ENCODE peak calls at places on chromosomes 16 and 17, in four cellular contexts. One of them, this sample, is unnamed.

GRCh38 chr17:50956750-50957523 is 90.8 kb upstream of the TOB1 start:
- DNase-seq in aorta: peak; percentile 80
- DNase-seq in NCI-H1105: peak; percentile 65
- DNase-seq in midbrain: peak; percentile 21
- DNase-seq in this sample: peak; percentile 77

GRCh38 chr16:67169642-67170167 is 633 bp upstream of the NOL3 start:
- DNase-seq in aorta: no peak
- DNase-seq in NCI-H1105: peak; percentile 12
- DNase-seq in midbrain: peak; percentile 17
- DNase-seq in this sample: no peak

GRCh38 chr16:17277981-17278381 is 192.8 kb downstream of the XYLT1 start:
- DNase-seq in aorta: peak; percentile 53
- DNase-seq in NCI-H1105: no peak
- DNase-seq in midbrain: peak; percentile 19
- DNase-seq in this sample: no peak

GRCh38 chr16:19497181-19497580 is 24.7 kb downstream of the GDE1 start:
- DNase-seq in NCI-H1105: no peak
- DNase-seq in midbrain: no peak
- DNase-seq in aorta: no peak
- DNase-seq in this sample: no peak

GRCh38 chr17:15490634-15491261 is 23.3 kb upstream of the CDRT4 start:
- DNase-seq in NCI-H1105: no peak
- DNase-seq in aorta: peak; percentile 71
- DNase-seq in midbrain: peak; percentile 75
- DNase-seq in this sample: no peak

GRCh38 chr16:67709050-67709449 is 10.1 kb downstream of the GFOD2 start:
- DNase-seq in NCI-H1105: no peak
- DNase-seq in midbrain: no peak
- DNase-seq in aorta: no peak
- DNase-seq in this sample: no peak

GRCh38 chr17:1676401-1676800 is 8.3 kb downstream of the PRPF8 start:
- DNase-seq in midbrain: no peak
- DNase-seq in aorta: no peak
- DNase-seq in NCI-H1105: no peak
- DNase-seq in this sample: no peak

GRCh38 chr17:49746791-49747490 is 17.0 kb downstream of the FAM117A start:
- DNase-seq in aorta: no peak
- DNase-seq in midbrain: no peak
- DNase-seq in NCI-H1105: no peak
- DNase-seq in this sample: no peak

GRCh38 chr17:57782642-57783337 is 37.7 kb upstream of the CCDC182 start:
- DNase-seq in aorta: no peak
- DNase-seq in NCI-H1105: no peak
- DNase-seq in midbrain: no peak
- DNase-seq in this sample: no peak

GRCh38 chr16:3950343-3951193 is 70.1 kb upstream of the CREBBP start:
- DNase-seq in NCI-H1105: no peak
- DNase-seq in midbrain: no peak
- DNase-seq in aorta: peak; percentile 94
- DNase-seq in this sample: peak; percentile 90

GRCh38 chr17:52930581-52930980 is 772.1 kb upstream of the CA10 start:
- DNase-seq in NCI-H1105: no peak
- DNase-seq in midbrain: no peak
- DNase-seq in aorta: no peak
- DNase-seq in this sample: no peak

GRCh38 chr17:48294193-48294909 is 135.7 kb downstream of the SKAP1 start:
- DNase-seq in NCI-H1105: no peak
- DNase-seq in aorta: no peak
- DNase-seq in midbrain: no peak
- DNase-seq in this sample: no peak